ENCODE peak calls at places on chromosomes 16 and 17, in five cellular contexts. R, L, Q, A and F are unnamed samples.

GRCh38 chr17:17052462-17053221 is 10.4 kb downstream of the MPRIP start:
- DNase-seq in R (no peak), Q (no peak), A (peak; percentile 32), L (no peak), F (no peak)

GRCh38 chr17:77285594-77286390 is 145.0 kb downstream of the SEC14L1 start:
- DNase-seq in R (no peak), L (peak; percentile 94), A (peak; percentile 80), Q (no peak), F (peak; percentile 85)

GRCh38 chr16:64893386-64893785 is 228.5 kb downstream of the CDH11 start:
- DNase-seq in L (peak; percentile 20), Q (no peak), R (no peak), A (no peak), F (no peak)

GRCh38 chr16:85057948-85058347 is 30.4 kb downstream of the KIAA0513 start:
- DNase-seq in Q (no peak), R (no peak), L (no peak), A (no peak), F (no peak)

GRCh38 chr17:50516980-50517379 is 8.7 kb downstream of the MYCBPAP start:
- DNase-seq in R (no peak), Q (no peak), A (no peak), L (no peak), F (no peak)

GRCh38 chr16:84072014-84072413 is 29.4 kb upstream of the SLC38A8 start:
- DNase-seq in A (no peak), Q (no peak), R (no peak), L (peak; percentile 53), F (peak; percentile 56)

GRCh38 chr17:81239714-81240555 is 817 bp downstream of the NDUFAF8 start:
- DNase-seq in Q (peak; percentile 57), A (no peak), L (no peak), R (no peak), F (peak; percentile 25)

GRCh38 chr16:87525352-87525751 is 32.5 kb upstream of the ZCCHC14 start:
- DNase-seq in Q (no peak), A (no peak), L (no peak), R (no peak), F (no peak)

GRCh38 chr16:47132310-47132709 is 11.4 kb downstream of the NETO2 start:
- DNase-seq in Q (no peak), A (no peak), R (no peak), L (no peak), F (peak; percentile 46)

GRCh38 chr17:54157542-54157941 is 334.8 kb downstream of the KIF2B start:
- DNase-seq in Q (no peak), R (no peak), A (no peak), L (no peak), F (no peak)

GRCh38 chr17:35761601-35762000 is 914 bp downstream of the C17orf50 start:
- DNase-seq in L (no peak), A (no peak), R (no peak), Q (no peak), F (no peak)

GRCh38 chr16:26976913-26977312 is 89.8 kb upstream of the C16orf82 start:
- DNase-seq in Q (no peak), A (no peak), R (no peak), L (no peak), F (no peak)

GRCh38 chr17:50267074-50267841 is 7.0 kb upstream of the TMEM92 start:
- DNase-seq in L (no peak), Q (no peak), R (no peak), A (no peak), F (peak; percentile 68)

GRCh38 chr16:87321336-87322107 is 4.3 kb upstream of the C16orf95 start:
- DNase-seq in L (no peak), R (no peak), A (no peak), Q (no peak), F (no peak)

GRCh38 chr17:39404542-39405378 is 3.3 kb upstream of the FBXL20 start:
- DNase-seq in R (no peak), Q (no peak), A (no peak), L (peak; percentile 83), F (peak; percentile 85)
- TF ChIP-seq CTCF in R (no peak), Q (no peak), A (no peak), L (no peak), F (peak; percentile 19)

DNA sequence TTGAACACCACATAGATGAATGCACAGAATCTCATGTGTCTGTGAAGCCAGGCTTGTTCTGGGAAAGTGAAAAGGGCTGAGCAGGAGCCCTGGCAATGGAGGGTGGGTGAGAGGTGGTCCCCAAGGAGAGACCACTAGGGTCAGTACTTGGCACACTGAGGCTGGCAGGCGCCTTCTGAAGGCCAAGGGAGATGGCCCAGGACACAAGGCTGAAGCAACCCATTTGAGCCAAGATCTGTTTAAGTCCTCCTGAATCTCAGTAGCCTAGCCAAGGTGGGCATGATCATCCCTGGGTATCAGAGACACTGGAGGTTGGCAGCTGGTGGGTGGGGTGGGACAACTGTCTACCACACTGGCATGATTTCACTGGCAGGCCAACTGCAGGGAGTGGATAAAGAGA is 1741.2 kb downstream of the TP53TG3F start:
- DNase-seq in R (no peak), Q (no peak), L (no peak), A (no peak), F (no peak)
- H3K4me3 ChIP-seq in R (no peak overlapping the region), Q (no peak overlapping the region), L (no peak overlapping the region), A (no peak overlapping the region), F (no peak overlapping the region)

DNA sequence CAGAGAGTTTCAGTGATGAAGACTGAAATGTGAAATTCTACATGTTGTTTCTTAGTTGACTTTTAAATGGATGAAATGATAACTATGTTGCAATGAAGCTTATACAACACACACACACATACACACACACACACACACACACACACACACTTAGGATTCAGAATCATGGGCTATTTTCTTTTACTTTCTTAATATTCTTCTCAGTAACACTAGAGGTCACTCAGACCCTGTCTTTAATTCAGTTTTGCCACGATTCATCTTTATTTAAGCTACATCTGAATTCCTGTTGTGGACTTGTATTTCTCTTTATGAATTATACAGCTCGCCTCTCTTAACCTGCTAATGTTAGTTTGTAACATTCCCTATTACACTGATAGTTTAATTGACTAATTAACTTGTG is 109.6 kb upstream of the GOT2 start:
- DNase-seq in R (no peak), Q (peak; percentile 38), L (peak; percentile 22), A (no peak), F (peak; percentile 53)
- TF ChIP-seq CTCF in R (no peak), Q (peak; percentile 61), L (peak; percentile 31), A (no peak), F (peak; percentile 20)

DNA sequence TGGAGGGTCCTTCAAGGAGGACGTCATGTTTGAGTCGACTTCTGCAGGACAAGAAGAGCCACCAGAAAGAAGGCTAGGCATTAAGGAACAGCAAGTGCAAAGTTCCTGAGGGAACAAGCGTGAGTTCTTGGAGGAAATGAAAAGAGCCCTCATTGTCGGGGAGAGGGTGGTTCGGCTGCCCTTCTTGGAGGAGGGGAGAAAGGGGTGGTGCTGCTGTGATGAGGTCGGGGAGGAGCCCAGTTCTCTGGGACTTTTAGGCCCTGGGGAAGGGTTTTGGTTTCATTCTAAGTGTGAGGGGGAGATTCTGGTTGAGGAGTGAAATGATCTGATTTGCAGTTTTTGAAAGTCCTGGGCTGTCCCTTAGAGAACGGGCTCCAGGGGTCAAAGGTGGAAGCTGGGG is 4.1 kb downstream of the BICDL2 start:
- DNase-seq in L (no peak), A (no peak), Q (no peak), R (no peak), F (no peak)
- H3K4me3 ChIP-seq in L (no peak overlapping the region), A (no peak overlapping the region), Q (no peak overlapping the region), R (no peak overlapping the region), F (no peak overlapping the region)

GRCh38 chr17:19729900-19730299 is 13.5 kb upstream of the SLC47A2 start:
- DNase-seq in L (no peak), R (no peak), A (no peak), Q (no peak), F (no peak)
- TF ChIP-seq CTCF in L (no peak), R (no peak), A (no peak), Q (no peak), F (no peak)

GRCh38 chr17:33668516-33668915 is 375.4 kb upstream of the ASIC2 start:
- DNase-seq in R (no peak), Q (no peak), L (no peak), A (no peak), F (no peak)
- H3K4me3 ChIP-seq in R (no peak overlapping the region), Q (no peak overlapping the region), L (no peak overlapping the region), A (no peak overlapping the region), F (no peak overlapping the region)

GRCh38 chr17:45972531-45972930 is 26.5 kb upstream of the STH start:
- DNase-seq in L (no peak), Q (no peak), R (no peak), A (no peak), F (no peak)

GRCh38 chr17:45970659-45971058 is 28.4 kb upstream of the STH start:
- DNase-seq in R (no peak), A (no peak), Q (no peak), L (no peak), F (no peak)

GRCh38 chr17:45973099-45973838 is 25.8 kb upstream of the STH start:
- DNase-seq in A (peak; percentile 40), R (no peak), Q (no peak), L (no peak), F (no peak)

GRCh38 chr17:45969726-45970125 is 29.3 kb upstream of the STH start:
- DNase-seq in A (no peak), Q (no peak), L (no peak), R (no peak), F (no peak)

GRCh38 chr17:45971698-45972141 is 27.3 kb upstream of the STH start:
- DNase-seq in R (no peak), A (no peak), L (no peak), Q (peak; percentile 42), F (no peak)
- TF ChIP-seq CTCF in R (no peak), A (no peak), L (no peak), Q (peak; percentile 59), F (no peak)

GRCh38 chr17:7328009-7328408 is 1.1 kb downstream of the NEURL4 start:
- DNase-seq in Q (no peak), R (no peak), L (no peak), A (no peak), F (no peak)
- H3K4me3 ChIP-seq in Q (peak overlapping the region; percentile 94), R (no peak overlapping the region), L (no peak overlapping the region), A (no peak overlapping the region), F (no peak overlapping the region)

DNA sequence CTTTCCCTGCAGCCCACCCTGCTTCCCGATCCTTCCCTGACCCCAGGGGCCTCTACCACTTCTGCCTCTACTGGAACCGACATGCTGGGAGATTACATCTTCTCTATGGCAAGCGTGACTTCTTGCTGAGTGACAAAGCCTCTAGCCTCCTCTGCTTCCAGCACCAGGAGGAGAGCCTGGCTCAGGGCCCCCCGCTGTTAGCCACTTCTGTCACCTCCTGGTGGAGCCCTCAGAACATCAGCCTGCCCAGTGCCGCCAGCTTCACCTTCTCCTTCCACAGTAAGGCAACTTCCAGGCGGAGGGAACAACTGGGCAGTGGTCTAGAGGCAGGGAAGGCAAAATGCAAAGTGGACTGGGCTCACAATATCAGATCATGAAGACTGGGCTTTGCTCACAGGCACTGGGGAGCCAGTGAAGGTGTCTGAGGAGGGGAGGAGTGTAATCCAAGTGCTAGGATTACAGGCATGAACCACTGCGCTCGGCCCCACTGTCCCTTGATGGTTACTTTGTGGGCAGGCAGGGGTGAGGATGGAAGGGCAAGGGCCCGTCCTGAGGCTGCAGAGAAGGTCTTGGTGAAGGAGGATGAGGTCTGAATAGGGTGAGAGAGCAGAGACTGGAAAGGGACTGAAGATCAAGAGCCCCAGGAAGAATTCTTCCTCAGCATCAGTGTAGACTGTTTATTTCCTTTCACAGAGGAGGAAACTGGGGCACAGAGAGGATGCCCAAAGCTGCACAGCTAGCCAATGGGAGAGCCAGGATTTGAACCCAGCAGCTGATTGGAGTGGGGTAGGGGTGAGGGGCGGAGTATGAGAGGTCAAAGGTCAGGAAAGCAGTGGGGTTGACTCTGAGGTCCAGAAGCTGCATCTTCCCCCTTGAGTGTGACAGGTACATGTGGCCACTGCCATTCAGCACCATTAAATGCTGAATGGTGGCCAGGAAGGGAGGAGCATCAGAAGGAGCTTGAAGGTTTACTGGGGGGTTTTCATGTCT is 16.5 kb upstream of the ADGRG3 start:
- DNase-seq in L (no peak), Q (no peak), A (no peak), R (no peak), F (no peak)
- TF ChIP-seq CTCF in L (no peak), Q (no peak), A (no peak), R (no peak), F (no peak)